ENCODE peak calls at places on chromosome 19, in four cellular contexts. H is transverse colon, K is Caco-2, L is mesenchymal stem cell. Z is an unnamed sample.

GRCh38 chr19:47176071-47176626 is 45.5 kb downstream of the SAE1 start:
- DNase-seq in L (peak; percentile 66), K (no peak), H (no peak), Z (no peak)

GRCh38 chr19:17112700-17113099 is 37.1 kb downstream of the MYO9B start:
- DNase-seq in K (no peak), L (no peak), H (no peak), Z (no peak)

GRCh38 chr19:30565680-30566079 is 193.5 kb downstream of the ZNF536 start:
- DNase-seq in L (no peak), K (no peak), H (no peak), Z (no peak)

GRCh38 chr19:3984584-3984907 is 717 bp downstream of the EEF2 start:
- DNase-seq in L (no peak), H (no peak), K (no peak), Z (no peak)

GRCh38 chr19:13014921-13015280 is 19.6 kb downstream of the NFIX start:
- DNase-seq in L (no peak), H (no peak), K (no peak), Z (no peak)

GRCh38 chr19:17021793-17022590 is 4.6 kb downstream of the CPAMD8 start:
- DNase-seq in H (no peak), K (peak; percentile 64), L (peak; percentile 61), Z (no peak)

GRCh38 chr19:677201-677600 is 1.0 kb downstream of the FSTL3 start:
- DNase-seq in H (peak; percentile 63), L (peak; percentile 88), K (peak; percentile 49), Z (no peak)

GRCh38 chr19:10753305-10753704 is 35.4 kb downstream of the DNM2 start:
- DNase-seq in L (no peak), K (no peak), H (no peak), Z (no peak)

GRCh38 chr19:8702350-8702749 is 3.8 kb upstream of the ACTL9 start:
- DNase-seq in K (no peak), H (no peak), L (no peak), Z (no peak)

GRCh38 chr19:45515081-45515624 is 7.9 kb downstream of the VASP start:
- DNase-seq in H (peak; percentile 64), K (no peak), L (no peak), Z (no peak)

GRCh38 chr19:46404039-46404883 is 9.1 kb downstream of the CCDC8 start:
- DNase-seq in K (peak; percentile 80), L (peak; percentile 74), H (peak; percentile 63), Z (peak; percentile 89)

GRCh38 chr19:56109216-56109615 is 11.9 kb downstream of the ZNF787 start:
- DNase-seq in H (no peak), K (no peak), L (no peak), Z (no peak)

GRCh38 chr19:21705393-21705792 is 62.0 kb downstream of the ZNF100 start:
- DNase-seq in H (no peak), L (no peak), K (no peak), Z (no peak)

GRCh38 chr19:50722248-50723013 is 733 bp upstream of the CLEC11A start:
- DNase-seq in H (no peak), L (no peak), K (no peak), Z (no peak)

GRCh38 chr19:50720181-50720920 is 749 bp upstream of the SHANK1 start:
- DNase-seq in L (no peak), H (no peak), K (no peak), Z (no peak)

GRCh38 chr19:50719566-50719965 is at the start of gene SHANK1:
- DNase-seq in K (no peak), H (no peak), L (no peak), Z (no peak)

GRCh38 chr19:50721441-50722137 is 1.6 kb upstream of the CLEC11A start:
- DNase-seq in H (no peak), K (no peak), L (no peak), Z (no peak)

GRCh38 chr19:50720921-50721291 is 1.3 kb upstream of the SHANK1 start:
- DNase-seq in H (no peak), L (peak; percentile 0), K (peak; percentile 18), Z (no peak)
- H3K4me1 ChIP-seq in H (peaks cover 34% of the 10 kb centered on the region), L (peaks cover 1% of the 10 kb centered on the region), K (no peaks in the 10 kb centered on the region), Z (peaks cover 7% of the 10 kb centered on the region)

GRCh38 chr19:43799502-43800142 is 2.6 kb downstream of the LYPD5 start:
- DNase-seq in L (peak; percentile 22), K (no peak), H (peak; percentile 60), Z (no peak)

GRCh38 chr19:43798546-43799409 is 3.5 kb downstream of the LYPD5 start:
- DNase-seq in L (no peak), H (peak; percentile 69), K (peak; percentile 74), Z (no peak)

GRCh38 chr19:43797118-43797517 is 5.1 kb downstream of the LYPD5 start:
- DNase-seq in L (no peak), H (no peak), K (no peak), Z (no peak)

GRCh38 chr19:43797556-43797955 is 4.7 kb downstream of the LYPD5 start:
- DNase-seq in K (no peak), H (no peak), L (no peak), Z (no peak)

GRCh38 chr19:43798026-43798545 is 4.2 kb downstream of the LYPD5 start:
- DNase-seq in H (no peak), L (no peak), K (no peak), Z (no peak)
- H3K4me3 ChIP-seq in H (no peak overlapping the region), L (peak overlapping the region; percentile 52), K (peak overlapping the region; percentile 48), Z (no peak overlapping the region)

GRCh38 chr19:19372656-19373416 is 32.6 kb upstream of the GATAD2A start:
- DNase-seq in K (peak; percentile 46), L (peak; percentile 63), H (peak; percentile 86), Z (peak; percentile 76)
- H3K36me3 ChIP-seq in K (no peaks in the 10 kb centered on the region), L (no peaks in the 10 kb centered on the region), H (no peaks in the 10 kb centered on the region), Z (no peaks in the 10 kb centered on the region)

GRCh38 chr19:33402421-33403220 is 29.1 kb downstream of the CEBPG start:
- DNase-seq in H (peak; percentile 38), L (no peak), K (peak; percentile 36), Z (no peak)

GRCh38 chr19:33401683-33402420 is 28.3 kb downstream of the CEBPG start:
- DNase-seq in L (no peak), H (no peak), K (no peak), Z (no peak)

GRCh38 chr19:33399745-33400681 is 26.5 kb downstream of the CEBPG start:
- DNase-seq in L (no peak), K (no peak), H (peak; percentile 0), Z (no peak)

GRCh38 chr19:33399081-33399744 is 25.7 kb downstream of the CEBPG start:
- DNase-seq in H (no peak), L (no peak), K (no peak), Z (no peak)

DNA sequence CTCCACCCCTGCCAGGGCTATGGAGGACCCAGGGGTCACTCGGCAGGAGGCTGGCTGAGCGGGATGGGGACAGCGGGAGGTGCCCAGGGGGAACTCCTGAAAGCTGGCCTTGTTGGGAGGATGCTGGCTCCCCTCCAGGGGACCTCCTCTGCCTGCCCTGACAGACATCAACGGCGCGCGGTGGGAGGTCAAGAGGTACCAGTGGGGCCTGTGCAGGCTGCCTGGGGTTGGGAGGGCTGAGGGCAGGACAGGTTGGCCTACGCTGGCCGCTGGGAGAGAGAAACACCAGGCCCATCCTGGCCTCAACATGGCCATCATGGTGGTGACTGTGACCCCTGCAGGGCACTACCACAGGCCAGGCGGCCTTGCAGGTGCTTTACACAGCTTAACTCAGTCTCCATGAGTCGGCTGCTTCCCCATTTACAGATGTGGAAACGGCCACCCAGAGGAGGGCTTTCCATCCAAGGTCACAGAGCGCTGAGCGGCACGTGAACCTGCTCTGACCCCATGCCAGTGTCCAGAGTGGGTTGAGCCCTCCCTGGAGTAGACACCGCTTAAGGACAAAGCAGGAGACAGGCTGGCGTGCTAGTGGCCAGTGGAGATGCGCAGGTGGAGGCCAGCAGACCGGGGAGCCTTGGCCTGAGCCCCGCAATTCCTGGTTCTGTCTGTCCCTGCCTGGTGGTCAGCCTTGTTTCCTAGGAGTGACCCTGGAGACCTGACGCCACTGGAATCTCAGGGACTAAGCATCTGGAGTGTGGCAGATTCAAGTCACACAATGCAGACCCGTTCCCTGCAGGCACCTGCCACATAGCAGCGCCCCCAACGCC is 27.6 kb downstream of the CEBPG start:
- DNase-seq in H (peak; percentile 4), K (no peak), L (no peak), Z (no peak)
- H3K4me1 ChIP-seq in H (peaks cover 15% of the 10 kb centered on the region), K (peaks cover 43% of the 10 kb centered on the region), L (peaks cover 25% of the 10 kb centered on the region), Z (no peaks in the 10 kb centered on the region)

GRCh38 chr19:48617146-48617937 is 1.6 kb downstream of the RPL18 start:
- DNase-seq in L (no peak), H (no peak), K (no peak), Z (no peak)
- H3K4me3 ChIP-seq in L (peak overlapping the region; percentile 42), H (no peak overlapping the region), K (peak overlapping the region; percentile 85), Z (peak overlapping the region; percentile 96)

DNA sequence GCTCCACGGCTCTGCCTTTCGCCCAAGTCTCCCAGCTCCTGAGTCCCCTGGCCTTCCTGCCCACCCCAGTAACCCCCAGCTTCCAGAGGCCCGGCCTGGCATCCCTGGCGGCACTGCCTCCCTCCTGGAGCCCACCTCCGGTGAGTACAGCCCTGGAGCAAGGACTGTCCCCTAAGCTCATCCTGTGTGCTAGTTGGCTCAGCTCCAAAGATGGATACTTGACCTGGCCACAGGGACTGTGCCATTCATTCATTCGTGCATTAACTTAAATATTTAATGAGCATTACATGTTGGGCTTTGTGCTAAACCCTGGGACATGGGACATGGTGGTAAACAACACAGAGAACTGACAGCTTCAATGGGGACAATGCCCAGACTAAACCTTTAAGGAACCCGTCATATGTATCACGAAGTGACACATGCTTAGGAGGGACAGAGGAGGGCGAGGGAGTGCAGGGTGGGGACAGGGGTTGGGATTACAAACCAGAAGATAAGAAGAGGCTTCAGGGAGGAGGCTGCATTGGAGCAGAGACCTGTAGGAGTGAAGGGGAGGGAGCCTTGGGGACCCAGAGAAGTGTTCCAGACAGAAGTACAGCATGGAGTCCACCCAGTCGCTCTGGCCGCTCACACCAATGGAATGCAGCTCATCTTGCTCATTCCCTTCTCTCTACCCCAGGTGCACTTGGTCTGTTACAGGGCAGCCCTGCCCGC is 6.9 kb upstream of the OVOL3 start:
- DNase-seq in L (no peak), K (no peak), H (no peak), Z (no peak)
- H3K36me3 ChIP-seq in L (peaks cover 67% of the 10 kb centered on the region), K (no peaks in the 10 kb centered on the region), H (no peaks in the 10 kb centered on the region), Z (peaks cover 69% of the 10 kb centered on the region)

GRCh38 chr19:53873451-53874383 is 6.0 kb downstream of the MYADM start:
- DNase-seq in H (no peak), L (peak; percentile 60), K (no peak), Z (no peak)
- H3K4me1 ChIP-seq in H (peaks cover 66% of the 10 kb centered on the region), L (peaks cover 11% of the 10 kb centered on the region), K (peaks cover under 1% of the 10 kb centered on the region), Z (no peaks in the 10 kb centered on the region)